ENCODE peak calls at places on chromosomes 16 and 17, in four cellular contexts. K is tibial artery, X is ascending aorta, B is Calu3. S is an unnamed sample.

GRCh38 chr16:86975445-86975844 is 341.7 kb downstream of the C16orf95 start:
- DNase-seq in K (peak; percentile 61), X (peak; percentile 45), B (peak; percentile 70), S (no peak)

GRCh38 chr17:19024101-19025078 is 19.8 kb upstream of the FAM83G start:
- DNase-seq in K (no peak), X (no peak), B (no peak), S (no peak)

GRCh38 chr17:76532072-76532651 is 5.3 kb downstream of the CYGB start:
- DNase-seq in K (no peak), X (no peak), B (no peak), S (no peak)

GRCh38 chr17:1227917-1228751 is 42.1 kb upstream of the BHLHA9 start:
- DNase-seq in K (peak; percentile 71), X (no peak), B (no peak), S (peak; percentile 23)

GRCh38 chr17:60971515-60972369 is 294.1 kb downstream of the BCAS3 start:
- DNase-seq in K (no peak), X (no peak), B (peak; percentile 45), S (no peak)

GRCh38 chr16:10637337-10638037 is 57.1 kb upstream of the EMP2 start:
- DNase-seq in K (no peak), X (no peak), B (no peak), S (no peak)

GRCh38 chr16:10976663-10977062 is 32.3 kb downstream of the CLEC16A start:
- DNase-seq in K (no peak), X (no peak), B (no peak), S (no peak)

GRCh38 chr17:64001763-64002529 is 3.8 kb downstream of the PRR29 start:
- DNase-seq in K (no peak), X (no peak), B (no peak), S (no peak)

GRCh38 chr17:42202159-42202558 is 7.9 kb upstream of the GHDC start:
- DNase-seq in K (no peak), X (no peak), B (no peak), S (no peak)

GRCh38 chr17:81371910-81372760 is 23.1 kb upstream of the BAHCC1 start:
- DNase-seq in K (no peak), X (no peak), B (peak; percentile 34), S (no peak)
- TF ChIP-seq CTCF in K (peak; percentile 22), X (no peak), B (no peak), S (no peak)

DNA sequence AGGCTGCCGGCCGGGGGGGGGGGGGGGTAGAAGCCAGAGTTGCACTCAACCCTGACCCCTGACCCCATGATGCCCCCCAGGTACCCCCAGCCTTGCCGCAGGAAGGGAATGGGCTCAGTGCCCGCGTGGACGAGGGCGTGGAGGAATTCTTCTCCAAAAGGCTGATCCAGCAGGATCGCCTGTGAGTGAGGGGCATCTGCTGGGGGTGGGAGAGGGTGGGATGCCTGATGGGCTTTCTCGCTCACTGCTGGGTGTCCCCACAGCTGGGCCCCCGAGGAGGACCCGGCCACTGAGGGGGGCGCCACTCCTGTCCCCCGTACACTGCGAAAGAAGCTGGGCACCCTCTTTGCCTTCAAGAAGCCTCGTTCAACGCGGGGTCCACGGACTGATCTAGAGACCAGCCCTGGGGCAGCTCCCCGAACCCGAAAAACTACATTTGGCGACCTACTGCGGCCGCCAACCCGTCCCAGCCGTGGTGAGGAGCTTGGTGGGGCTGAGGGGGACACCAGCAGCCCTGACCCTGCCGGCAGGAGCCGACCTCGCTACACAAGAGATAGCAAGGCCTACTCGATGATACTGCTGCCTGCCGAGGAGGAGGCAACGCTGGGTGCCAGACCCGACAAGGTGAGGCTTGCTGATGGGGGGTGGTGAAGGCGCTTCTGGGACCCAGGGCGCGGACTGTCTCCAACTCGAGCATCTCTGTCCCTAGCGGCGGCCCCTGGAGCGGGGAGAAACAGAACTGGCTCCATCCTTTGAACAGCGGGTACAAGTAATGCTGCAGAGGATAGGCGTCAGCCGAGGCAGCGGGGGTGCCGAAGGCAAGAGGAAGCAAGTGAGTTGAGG is 5.8 kb downstream of the ACD start:
- DNase-seq in K (no peak), X (no peak), B (no peak), S (no peak)
- TF ChIP-seq CTCF in K (no peak), X (no peak), B (no peak), S (no peak)

DNA sequence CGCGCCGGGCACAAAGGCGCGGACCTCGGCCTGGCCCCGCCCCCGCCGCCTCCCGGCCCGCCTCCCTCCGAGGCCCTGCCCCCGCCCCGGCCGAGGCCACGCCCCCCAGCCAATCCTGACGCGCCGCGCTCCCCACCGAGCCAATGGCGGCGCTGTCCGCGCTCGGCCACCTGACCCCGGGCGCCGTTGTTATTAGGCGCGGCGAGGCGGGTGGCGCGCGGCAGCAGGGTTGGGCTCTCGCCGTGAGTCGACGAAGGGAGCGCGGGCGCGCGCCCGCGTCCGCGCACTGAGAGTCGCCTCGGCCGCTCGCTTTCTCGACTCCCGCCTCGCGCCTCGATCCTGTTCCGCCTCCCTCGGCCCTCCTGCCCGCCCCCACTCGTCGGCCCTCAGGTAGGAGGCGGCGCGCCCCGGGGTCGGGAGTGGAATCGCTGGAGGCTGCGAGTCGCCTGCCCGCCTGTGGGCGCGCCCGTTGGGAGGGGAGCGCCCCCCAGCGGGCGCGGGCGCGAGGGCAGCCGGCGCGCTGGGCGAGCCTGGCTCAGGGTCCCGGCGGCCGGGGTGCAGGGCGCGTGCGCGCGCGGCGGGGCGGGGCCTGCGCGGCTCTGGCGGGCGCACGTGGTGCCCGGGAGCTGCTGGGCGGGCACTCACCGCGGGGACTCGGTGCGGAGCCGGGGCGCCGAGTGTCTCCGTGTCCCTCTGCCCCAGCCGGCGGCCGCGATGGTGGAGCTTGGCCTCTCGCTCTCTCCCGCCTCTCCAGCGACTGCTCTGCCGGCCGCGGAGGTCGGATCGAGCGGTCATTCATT is 405 bp upstream of the CBLN1 start:
- DNase-seq in K (peak; percentile 56), X (no peak), B (no peak), S (no peak)
- TF ChIP-seq CTCF in K (no peak), X (no peak), B (no peak), S (no peak)

GRCh38 chr16:82439678-82440293 is 187.0 kb upstream of the CDH13 start:
- DNase-seq in K (no peak), X (no peak), B (peak; percentile 32), S (no peak)
- TF ChIP-seq CTCF in K (peak; percentile 11), X (peak; percentile 9), B (peak; percentile 14), S (no peak)

GRCh38 chr17:43330876-43331639 is 67.7 kb upstream of the ARL4D start:
- DNase-seq in K (no peak), X (no peak), B (no peak), S (no peak)
- TF ChIP-seq CTCF in K (no peak), X (no peak), B (no peak), S (no peak)